ENCODE peak calls at places on chromosomes 2 and 18, in four cellular contexts. One of them, this sample, is unnamed.

GRCh38 chr2:106562232-106562631 is 75.1 kb downstream of the CD8B2 start:
- DNase-seq in HepG2: no peak
- DNase-seq in K562: no peak
- DNase-seq in WTC11: no peak
- DNase-seq in this sample: no peak

GRCh38 chr2:64595397-64596160 is 58.1 kb downstream of the SERTAD2 start:
- DNase-seq in WTC11: no peak
- DNase-seq in HepG2: peak
- DNase-seq in K562: peak
- DNase-seq in this sample: no peak

GRCh38 chr2:60213865-60214657 is 339.4 kb downstream of the BCL11A start:
- DNase-seq in K562: no peak
- DNase-seq in WTC11: no peak
- DNase-seq in HepG2: no peak
- DNase-seq in this sample: no peak

GRCh38 chr2:197604117-197604516 is 71.3 kb downstream of the RFTN2 start:
- DNase-seq in HepG2: no peak
- DNase-seq in K562: no peak
- DNase-seq in WTC11: no peak
- DNase-seq in this sample: no peak

GRCh38 chr18:3790702-3791101 is 340.7 kb downstream of the TGIF1 start:
- DNase-seq in WTC11: no peak
- DNase-seq in HepG2: no peak
- DNase-seq in K562: peak
- DNase-seq in this sample: no peak

GRCh38 chr18:23583071-23583865 is 3.0 kb downstream of the NPC1 start:
- DNase-seq in K562: no peak
- DNase-seq in HepG2: peak
- DNase-seq in WTC11: no peak
- DNase-seq in this sample: no peak

GRCh38 chr2:173511357-173511756 is 156.7 kb downstream of the CDCA7 start:
- DNase-seq in HepG2: no peak
- DNase-seq in WTC11: no peak
- DNase-seq in K562: no peak
- DNase-seq in this sample: no peak

GRCh38 chr2:157328133-157328532 is 2.5 kb upstream of the ERMN start:
- DNase-seq in K562: no peak
- DNase-seq in HepG2: no peak
- DNase-seq in WTC11: no peak
- DNase-seq in this sample: no peak

GRCh38 chr2:159903404-159904126 is 105.6 kb upstream of the CD302 start:
- DNase-seq in WTC11: no peak
- DNase-seq in K562: no peak
- DNase-seq in HepG2: no peak
- DNase-seq in this sample: no peak

GRCh38 chr2:33153008-33153407 is 206.3 kb downstream of the LTBP1 start:
- DNase-seq in HepG2: no peak
- DNase-seq in K562: no peak
- DNase-seq in WTC11: no peak
- DNase-seq in this sample: no peak

GRCh38 chr2:192773044-192773443 is 578.3 kb upstream of the TMEFF2 start:
- DNase-seq in HepG2: peak
- DNase-seq in WTC11: no peak
- DNase-seq in K562: no peak
- DNase-seq in this sample: no peak

GRCh38 chr2:99883356-99883867 is 259.0 kb downstream of the AFF3 start:
- DNase-seq in K562: no peak
- DNase-seq in HepG2: no peak
- DNase-seq in WTC11: no peak
- DNase-seq in this sample: no peak

GRCh38 chr18:54150226-54150625 is 74.2 kb downstream of the MBD2 start:
- DNase-seq in WTC11: peak
- DNase-seq in K562: no peak
- DNase-seq in HepG2: no peak
- DNase-seq in this sample: no peak

GRCh38 chr2:97911210-97911921 is 84.4 kb downstream of the TMEM131 start:
- DNase-seq in WTC11: no peak
- DNase-seq in HepG2: no peak
- DNase-seq in K562: peak
- DNase-seq in this sample: no peak

GRCh38 chr2:183903026-183903425 is 695.3 kb upstream of the ZNF804A start:
- DNase-seq in HepG2: no peak
- DNase-seq in K562: no peak
- DNase-seq in WTC11: no peak
- DNase-seq in this sample: no peak

GRCh38 chr2:16522031-16522818 is 143.4 kb downstream of the CYRIA start:
- DNase-seq in HepG2: no peak
- DNase-seq in WTC11: no peak
- DNase-seq in K562: no peak
- DNase-seq in this sample: no peak

GRCh38 chr18:73741946-73742345 is 405.7 kb downstream of the FBXO15 start:
- DNase-seq in WTC11: no peak
- DNase-seq in HepG2: no peak
- DNase-seq in K562: no peak
- DNase-seq in this sample: no peak

GRCh38 chr2:63587814-63588384 is 378 bp downstream of the WDPCP start:
- DNase-seq in HepG2: no peak
- DNase-seq in WTC11: no peak
- DNase-seq in K562: no peak
- DNase-seq in this sample: no peak

DNA sequence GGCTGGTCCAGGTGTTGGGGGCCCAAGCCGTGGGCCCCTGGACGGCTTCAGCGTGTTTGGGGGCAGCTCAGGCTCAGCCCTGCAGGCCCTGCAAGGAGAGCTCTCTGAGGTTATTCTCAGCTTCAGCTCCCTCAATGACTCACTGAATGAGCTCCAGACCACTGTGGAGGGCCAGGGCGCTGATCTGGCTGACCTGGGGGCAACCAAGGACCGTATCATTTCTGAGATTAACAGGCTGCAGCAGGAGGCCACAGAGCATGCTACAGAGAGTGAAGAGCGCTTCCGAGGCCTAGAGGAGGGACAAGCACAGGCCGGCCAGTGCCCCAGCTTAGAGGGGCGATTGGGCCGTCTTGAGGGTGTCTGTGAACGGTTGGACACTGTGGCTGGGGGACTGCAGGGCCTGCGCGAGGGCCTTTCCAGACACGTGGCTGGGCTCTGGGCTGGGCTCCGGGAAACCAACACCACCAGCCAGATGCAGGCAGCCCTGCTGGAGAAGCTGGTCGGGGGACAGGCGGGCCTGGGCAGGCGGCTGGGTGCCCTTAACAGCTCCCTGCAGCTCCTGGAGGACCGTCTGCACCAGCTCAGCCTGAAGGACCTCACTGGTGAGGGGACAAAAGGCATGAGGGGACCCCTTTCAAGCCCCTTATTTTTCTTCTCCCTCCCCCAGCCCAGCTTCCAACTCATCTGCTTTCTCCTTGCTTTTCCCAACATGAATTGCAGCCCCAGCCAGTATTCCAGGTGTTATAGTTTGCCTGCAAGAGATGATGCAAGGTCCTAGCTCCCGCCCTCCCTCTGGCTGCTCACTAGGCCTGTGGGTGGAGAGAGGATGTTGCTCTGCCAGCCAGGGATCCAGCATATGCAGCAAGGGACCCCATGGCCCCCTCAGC is 2.9 kb upstream of the KHK start:
- DNase-seq in WTC11: no peak
- DNase-seq in K562: no peak
- DNase-seq in HepG2: peak
- DNase-seq in this sample: no peak
- TF ChIP-seq ELF4 in WTC11: no peak
- TF ChIP-seq ELF4 in K562: no peak
- TF ChIP-seq ELF4 in HepG2: no peak
- TF ChIP-seq ELF4 in this sample: no peak

GRCh38 chr2:180520206-180520605 is 460.2 kb upstream of the UBE2E3 start:
- DNase-seq in WTC11: no peak
- DNase-seq in K562: no peak
- DNase-seq in HepG2: no peak
- DNase-seq in this sample: no peak
- TF ChIP-seq ELF4 in WTC11: no peak
- TF ChIP-seq ELF4 in K562: no peak
- TF ChIP-seq ELF4 in HepG2: no peak
- TF ChIP-seq ELF4 in this sample: no peak

GRCh38 chr2:76721226-76721625 is 801.0 kb downstream of the LRRTM4 start:
- DNase-seq in WTC11: no peak
- DNase-seq in K562: no peak
- DNase-seq in HepG2: no peak
- DNase-seq in this sample: no peak
- TF ChIP-seq ELF4 in WTC11: no peak
- TF ChIP-seq ELF4 in K562: no peak
- TF ChIP-seq ELF4 in HepG2: no peak
- TF ChIP-seq ELF4 in this sample: no peak

DNA sequence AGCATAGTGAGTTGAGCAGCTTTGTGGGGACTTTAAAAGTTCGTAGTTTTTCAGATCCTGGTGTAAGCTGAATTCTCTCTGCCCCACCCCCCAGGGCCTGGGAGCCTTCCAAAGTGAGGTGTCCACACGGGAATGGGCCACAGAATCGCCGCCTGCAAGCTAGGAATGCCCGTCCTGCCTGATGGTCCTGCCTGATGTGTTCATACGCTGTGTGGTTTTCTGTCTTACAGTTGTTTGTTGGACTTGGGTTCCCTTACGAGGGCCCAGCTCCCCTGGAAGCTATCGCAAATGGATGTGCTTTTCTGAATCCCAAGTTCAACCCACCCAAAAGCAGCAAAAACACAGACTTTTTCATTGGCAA is 158.7 kb downstream of the MGAT5 start:
- DNase-seq in HepG2: no peak
- DNase-seq in K562: no peak
- DNase-seq in WTC11: no peak
- DNase-seq in this sample: no peak
- TF ChIP-seq ELF4 in HepG2: peak
- TF ChIP-seq ELF4 in K562: no peak
- TF ChIP-seq ELF4 in WTC11: no peak
- TF ChIP-seq ELF4 in this sample: no peak

This sample was measured in HEK293T.